ENCODE peak calls at places on chromosomes 16 and 17, in seven cellular contexts. P, J, A, O, Q, C and F are unnamed samples.

GRCh38 chr16:1771072-1771863 is at the start of gene NME3:
- DNase-seq in P (peak; percentile 76), J (peak; percentile 90), A (peak; percentile 56), O (peak; percentile 85), Q (peak; percentile 70), C (peak; percentile 92), F (no peak)

GRCh38 chr16:67244387-67245188 is 2.7 kb downstream of the FHOD1 start:
- DNase-seq in P (peak; percentile 82), J (no peak), A (peak; percentile 87), O (peak; percentile 82), Q (no peak), C (no peak), F (peak; percentile 78)

GRCh38 chr16:86075488-86075785 is 176.5 kb downstream of the IRF8 start:
- DNase-seq in P (no peak), J (no peak), A (peak; percentile 59), O (no peak), Q (no peak), C (no peak), F (no peak)

GRCh38 chr17:61537264-61537771 is 53.7 kb downstream of the NACA2 start:
- DNase-seq in P (no peak), J (no peak), A (no peak), O (no peak), Q (no peak), C (no peak), F (no peak)

GRCh38 chr17:33504571-33504970 is 211.5 kb upstream of the ASIC2 start:
- DNase-seq in P (no peak), J (no peak), A (no peak), O (no peak), Q (no peak), C (no peak), F (no peak)

GRCh38 chr16:55465077-55465896 is 13.7 kb upstream of the MMP2 start:
- DNase-seq in P (peak; percentile 82), J (peak; percentile 98), A (peak; percentile 79), O (peak; percentile 89), Q (peak; percentile 94), C (peak; percentile 81), F (peak; percentile 13)

GRCh38 chr17:78939615-78940014 is 14.4 kb upstream of the TIMP2 start:
- DNase-seq in P (no peak), J (no peak), A (peak; percentile 52), O (no peak), Q (no peak), C (peak; percentile 34), F (no peak)

GRCh38 chr17:15782809-15783208 is 50.7 kb downstream of the TBC1D26 start:
- DNase-seq in P (no peak), J (no peak), A (no peak), O (no peak), Q (peak; percentile 46), C (no peak), F (no peak)

GRCh38 chr17:17401271-17401781 is 75.5 kb upstream of the MED9 start:
- DNase-seq in P (peak; percentile 50), J (peak; percentile 70), A (no peak), O (peak; percentile 49), Q (peak; percentile 72), C (no peak), F (no peak)

GRCh38 chr16:781346-782010 is 6.7 kb downstream of the RPUSD1 start:
- DNase-seq in P (no peak), J (no peak), A (no peak), O (no peak), Q (no peak), C (no peak), F (no peak)

GRCh38 chr17:7856081-7856791 is 1.1 kb downstream of the NAA38 start:
- DNase-seq in P (no peak), J (peak; percentile 52), A (no peak), O (peak; percentile 34), Q (no peak), C (peak; percentile 59), F (no peak)

GRCh38 chr17:8087942-8088230 is 370 bp upstream of the ALOX12B start:
- DNase-seq in P (no peak), J (no peak), A (no peak), O (no peak), Q (no peak), C (no peak), F (no peak)

GRCh38 chr17:46003907-46004748 is 5.1 kb downstream of the STH start:
- DNase-seq in P (no peak), J (no peak), A (peak; percentile 5), O (no peak), Q (no peak), C (peak; percentile 83), F (no peak)

GRCh38 chr16:84647830-84648594 is at the start of gene KLHL36:
- DNase-seq in P (peak; percentile 46), J (peak; percentile 69), A (no peak), O (peak; percentile 73), Q (no peak), C (peak; percentile 96), F (no peak)

GRCh38 chr17:6938637-6939036 is 57.2 kb upstream of the ALOX12 start:
- DNase-seq in P (no peak), J (no peak), A (no peak), O (no peak), Q (no peak), C (no peak), F (peak; percentile 8)

GRCh38 chr16:12675852-12676251 is 127.8 kb downstream of the CPPED1 start:
- DNase-seq in P (peak; percentile 38), J (no peak), A (peak; percentile 75), O (peak; percentile 64), Q (no peak), C (no peak), F (no peak)

GRCh38 chr16:18788828-18789514 is 1.2 kb downstream of the RPS15A start:
- DNase-seq in P (no peak), J (no peak), A (no peak), O (no peak), Q (no peak), C (no peak), F (no peak)

GRCh38 chr16:54506691-54507090 is 220.1 kb upstream of the IRX3 start:
- DNase-seq in P (no peak), J (no peak), A (no peak), O (no peak), Q (no peak), C (peak; percentile 63), F (no peak)

GRCh38 chr17:57086069-57086930 is 1.3 kb downstream of the AKAP1 start:
- DNase-seq in P (peak; percentile 52), J (peak; percentile 63), A (peak; percentile 8), O (peak; percentile 56), Q (peak; percentile 36), C (peak; percentile 68), F (no peak)

GRCh38 chr17:56819431-56820145 is 14.1 kb downstream of the C17orf67 start:
- DNase-seq in P (peak; percentile 81), J (peak; percentile 93), A (peak; percentile 67), O (peak; percentile 84), Q (peak; percentile 85), C (peak; percentile 87), F (peak; percentile 53)

GRCh38 chr17:17507465-17508011 is 11.3 kb upstream of the RASD1 start:
- DNase-seq in P (no peak), J (no peak), A (no peak), O (no peak), Q (no peak), C (no peak), F (no peak)

GRCh38 chr17:54063639-54064038 is 240.9 kb downstream of the KIF2B start:
- DNase-seq in P (no peak), J (no peak), A (no peak), O (no peak), Q (no peak), C (no peak), F (no peak)

GRCh38 chr16:9908613-9909012 is 273.6 kb downstream of the GRIN2A start:
- DNase-seq in P (no peak), J (no peak), A (no peak), O (no peak), Q (no peak), C (no peak), F (no peak)

GRCh38 chr17:75093543-75094158 is 5.9 kb downstream of the SLC16A5 start:
- DNase-seq in P (peak; percentile 42), J (no peak), A (no peak), O (no peak), Q (no peak), C (no peak), F (no peak)

GRCh38 chr17:30921544-30922196 is at the start of gene ADAP2:
- DNase-seq in P (peak; percentile 51), J (peak; percentile 70), A (no peak), O (peak; percentile 22), Q (peak; percentile 68), C (peak; percentile 69), F (no peak)

DNA sequence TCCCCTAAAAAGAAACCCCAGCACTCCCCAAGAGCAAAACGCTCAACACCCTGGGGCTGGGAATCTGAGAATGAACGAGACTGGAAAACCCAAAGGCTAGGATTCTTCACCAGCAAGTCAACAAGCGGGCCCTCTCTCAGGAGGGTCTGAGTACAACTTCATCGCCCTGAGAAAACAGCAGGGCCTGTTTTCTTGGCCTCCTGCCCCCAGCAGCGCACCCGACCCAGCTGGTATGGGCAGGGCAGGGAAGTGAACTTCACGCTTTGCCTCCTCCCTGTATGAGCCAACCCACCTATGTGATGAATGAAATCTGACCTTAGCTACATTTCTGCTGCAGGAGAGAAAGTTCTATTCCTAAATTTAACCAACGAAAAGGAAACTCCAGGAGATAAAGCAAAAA is 11.1 kb downstream of the NUDT16L1 start:
- DNase-seq in P (no peak), J (no peak), A (no peak), O (no peak), Q (no peak), C (peak; percentile 3), F (no peak)
- TF ChIP-seq USF2 in P (no peak), J (no peak), A (no peak), O (no peak), Q (no peak), C (no peak), F (no peak)

GRCh38 chr17:29138991-29139682 is 41.1 kb downstream of the MYO18A start:
- DNase-seq in P (no peak), J (no peak), A (no peak), O (no peak), Q (no peak), C (no peak), F (no peak)
- TF ChIP-seq USF2 in P (no peak), J (no peak), A (no peak), O (no peak), Q (no peak), C (no peak), F (no peak)

DNA sequence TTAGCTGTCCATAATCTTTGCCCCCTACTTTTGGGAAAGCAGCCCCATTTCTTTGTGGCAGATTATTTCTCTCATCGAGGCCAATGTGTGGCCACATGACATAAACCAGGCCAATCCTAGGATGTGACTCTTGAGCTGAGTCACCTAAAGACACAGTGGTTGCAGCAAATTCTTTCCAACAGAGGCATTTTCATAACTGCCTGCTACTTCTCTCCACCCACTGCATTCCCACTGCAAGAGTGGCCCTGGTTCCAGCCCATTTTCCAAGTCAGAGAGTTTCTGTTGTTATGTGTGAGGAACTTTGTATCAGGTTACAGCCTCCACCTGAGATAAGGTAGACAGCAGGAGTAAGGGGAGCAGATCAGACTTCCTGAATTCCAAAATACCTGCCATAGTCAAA is 195.2 kb downstream of the RGS9 start:
- DNase-seq in P (no peak), J (no peak), A (peak; percentile 66), O (no peak), Q (no peak), C (no peak), F (no peak)
- TF ChIP-seq USF2 in P (no peak), J (no peak), A (peak; percentile 74), O (no peak), Q (no peak), C (no peak), F (no peak)

DNA sequence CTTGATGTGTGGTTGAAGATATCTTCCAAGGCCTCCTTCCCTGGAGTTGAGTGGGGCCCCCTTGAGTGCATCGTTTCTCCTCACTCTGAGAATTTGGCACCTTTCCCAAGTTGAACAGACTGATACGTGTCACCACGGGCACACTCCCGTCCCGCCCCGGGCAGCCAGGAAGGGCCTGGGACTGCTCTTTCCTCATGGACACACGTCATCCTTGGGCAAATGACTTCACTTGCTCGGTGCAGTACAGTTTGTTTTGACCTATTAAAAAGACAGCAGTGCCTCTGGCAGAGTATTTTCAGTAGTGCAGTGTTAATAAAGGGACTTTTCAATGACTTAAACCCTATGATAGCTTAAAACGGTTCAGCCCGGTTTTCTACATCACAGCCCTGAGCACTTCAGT is 59.9 kb downstream of the SEC14L1 start:
- DNase-seq in P (peak; percentile 29), J (no peak), A (no peak), O (no peak), Q (no peak), C (no peak), F (no peak)
- TF ChIP-seq USF2 in P (no peak), J (no peak), A (no peak), O (no peak), Q (no peak), C (no peak), F (no peak)